ENCODE peak calls at places on chromosomes 5 and 9, in five cellular contexts. M, U, Y, V and F are unnamed samples.

GRCh38 chr5:170184007-170184687 is 48.6 kb upstream of the C5orf58 start:
- DNase-seq in U (peak), Y (peak), V (peak), M (peak), F (peak)

GRCh38 chr9:90942555-90942954 is 140.9 kb downstream of the SYK start:
- DNase-seq in Y (no peak), U (no peak), V (peak), M (peak), F (no peak)

GRCh38 chr9:132182609-132183073 is 20.8 kb downstream of the NTNG2 start:
- DNase-seq in V (no peak), U (no peak), Y (no peak), M (no peak), F (no peak)

GRCh38 chr9:74940600-74940999 is 12.1 kb downstream of the C9orf40 start:
- DNase-seq in M (peak), Y (no peak), V (no peak), U (no peak), F (no peak)

GRCh38 chr9:137252555-137253506 is 1.7 kb downstream of the STPG3 start:
- DNase-seq in M (no peak), Y (no peak), U (no peak), V (no peak), F (no peak)

GRCh38 chr9:112325127-112325526 is 8.3 kb downstream of the PTBP3 start:
- DNase-seq in Y (no peak), U (no peak), V (no peak), M (no peak), F (no peak)

GRCh38 chr9:129803679-129804065 is 688 bp downstream of the TOR1B start:
- DNase-seq in V (no peak), U (no peak), Y (no peak), M (peak), F (no peak)

GRCh38 chr5:132501961-132502931 is 11.7 kb upstream of the IRF1 start:
- DNase-seq in V (no peak), U (no peak), M (no peak), Y (no peak), F (no peak)

GRCh38 chr5:180135128-180135955 is 63.8 kb upstream of the RNF130 start:
- DNase-seq in U (no peak), M (peak), Y (peak), V (no peak), F (no peak)

GRCh38 chr5:78547171-78547570 is 101.4 kb downstream of the LHFPL2 start:
- DNase-seq in V (no peak), M (no peak), Y (peak), U (no peak), F (no peak)

GRCh38 chr9:109331353-109331752 is 10.5 kb upstream of the EPB41L4B start:
- DNase-seq in M (peak), U (peak), Y (peak), V (no peak), F (no peak)

GRCh38 chr5:79011219-79011836 is 26.2 kb upstream of the ARSB start:
- DNase-seq in U (no peak), M (peak), Y (peak), V (no peak), F (no peak)

GRCh38 chr9:101485873-101486692 is 47.6 kb upstream of the RNF20 start:
- DNase-seq in Y (peak), M (peak), U (peak), V (peak), F (no peak)

GRCh38 chr9:115200711-115201505 is 83.0 kb upstream of the TNC start:
- DNase-seq in M (no peak), U (no peak), V (no peak), Y (peak), F (no peak)

GRCh38 chr5:131589510-131590348 is 45.3 kb downstream of the RAPGEF6 start:
- DNase-seq in V (peak), Y (peak), M (peak), U (no peak), F (peak)

GRCh38 chr5:108380531-108381021 is 1.3 kb downstream of the FBXL17 start:
- DNase-seq in V (peak), Y (peak), U (peak), M (peak), F (peak)

GRCh38 chr5:143201589-143201988 is 201.9 kb downstream of the NR3C1 start:
- DNase-seq in U (no peak), M (peak), Y (peak), V (no peak), F (no peak)

DNA sequence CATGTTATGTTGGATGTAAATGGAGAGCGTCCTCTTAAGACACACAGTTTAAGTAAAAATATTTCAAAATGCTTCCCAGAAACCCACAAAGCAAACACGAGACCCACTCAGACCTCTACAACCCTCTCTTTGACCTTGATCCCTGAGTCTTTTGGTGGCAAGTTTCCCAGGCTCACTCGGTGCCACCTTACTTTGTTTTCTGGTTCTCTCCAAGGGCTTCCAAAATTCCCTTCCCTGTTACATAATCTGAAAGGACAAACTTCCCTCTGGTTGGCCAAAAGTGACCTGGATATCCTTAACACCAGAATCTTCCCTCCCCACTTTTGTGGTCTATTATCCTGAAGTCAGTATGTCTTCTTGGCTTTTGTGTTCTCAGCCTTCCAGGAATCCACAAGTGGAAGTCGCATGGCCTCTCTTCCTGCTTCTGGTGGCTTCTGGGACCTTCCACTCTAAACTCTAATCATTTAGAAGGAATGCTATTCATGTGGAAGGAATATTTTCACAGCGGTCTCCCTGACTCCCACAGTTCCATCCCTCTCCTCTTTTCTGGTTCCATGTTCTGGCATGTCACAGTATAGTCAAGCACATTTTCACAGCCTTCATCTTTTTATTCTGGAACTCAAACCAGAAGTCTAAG is 7.5 kb upstream of the RAI14 start:
- DNase-seq in V (no peak), U (no peak), Y (peak), M (no peak), F (no peak)
- TF ChIP-seq CTCF in V (no peak), U (no peak), Y (no peak), M (no peak), F (no peak)

GRCh38 chr9:116499434-116499833 is 187.7 kb upstream of the TRIM32 start:
- DNase-seq in V (no peak), Y (no peak), M (no peak), U (no peak), F (no peak)

GRCh38 chr9:116495725-116496124 is 191.4 kb upstream of the TRIM32 start:
- DNase-seq in U (no peak), M (no peak), V (no peak), Y (no peak), F (no peak)

GRCh38 chr9:116494815-116495634 is 192.1 kb upstream of the TRIM32 start:
- DNase-seq in U (no peak), Y (no peak), M (no peak), V (no peak), F (peak)

GRCh38 chr9:116496167-116496566 is 190.9 kb upstream of the TRIM32 start:
- DNase-seq in M (no peak), U (no peak), V (no peak), Y (no peak), F (no peak)

GRCh38 chr9:116497081-116497480 is 190.0 kb upstream of the TRIM32 start:
- DNase-seq in Y (peak), U (no peak), V (no peak), M (no peak), F (no peak)
- TF ChIP-seq CTCF in Y (peak), U (no peak), V (no peak), M (no peak), F (no peak)

GRCh38 chr9:134276463-134277245 is 49.6 kb upstream of the RXRA start:
- DNase-seq in V (no peak), M (no peak), Y (no peak), U (no peak), F (no peak)

GRCh38 chr9:134273647-134274046 is 52.6 kb upstream of the RXRA start:
- DNase-seq in U (no peak), Y (no peak), V (no peak), M (no peak), F (no peak)

GRCh38 chr9:134272302-134273023 is 53.8 kb upstream of the RXRA start:
- DNase-seq in V (no peak), U (no peak), M (no peak), Y (no peak), F (no peak)

GRCh38 chr9:134278286-134278685 is 48.0 kb upstream of the RXRA start:
- DNase-seq in M (no peak), V (no peak), Y (no peak), U (no peak), F (no peak)

GRCh38 chr9:134275379-134275778 is 50.9 kb upstream of the RXRA start:
- DNase-seq in U (no peak), Y (no peak), M (no peak), V (no peak), F (no peak)
- TF ChIP-seq CTCF in U (no peak), Y (no peak), M (no peak), V (no peak), F (no peak)

GRCh38 chr5:38825494-38825893 is 20.3 kb upstream of the OSMR start:
- DNase-seq in U (no peak), V (no peak), M (no peak), Y (peak), F (no peak)

GRCh38 chr5:38816083-38817030 is 29.5 kb upstream of the OSMR start:
- DNase-seq in Y (no peak), M (peak), U (no peak), V (no peak), F (no peak)

GRCh38 chr5:38823503-38823902 is 22.3 kb upstream of the OSMR start:
- DNase-seq in M (no peak), V (no peak), Y (no peak), U (no peak), F (no peak)

GRCh38 chr5:38824821-38825220 is 21.0 kb upstream of the OSMR start:
- DNase-seq in V (no peak), U (no peak), M (no peak), Y (no peak), F (no peak)

GRCh38 chr5:38821679-38822078 is 24.1 kb upstream of the OSMR start:
- DNase-seq in V (no peak), M (no peak), Y (no peak), U (no peak), F (no peak)
- TF ChIP-seq CTCF in V (no peak), M (no peak), Y (no peak), U (no peak), F (no peak)

GRCh38 chr5:177301503-177302165 is 1.9 kb downstream of the RAB24 start:
- DNase-seq in V (no peak), Y (no peak), U (no peak), M (peak), F (no peak)

GRCh38 chr5:177304392-177305119 is 957 bp downstream of the PRELID1 start:
- DNase-seq in M (peak), V (no peak), Y (peak), U (no peak), F (peak)

GRCh38 chr5:177303925-177304391 is 359 bp downstream of the PRELID1 start:
- DNase-seq in V (no peak), U (no peak), Y (no peak), M (no peak), F (no peak)

GRCh38 chr5:177302354-177303110 is 987 bp downstream of the RAB24 start:
- DNase-seq in Y (peak), M (no peak), V (no peak), U (no peak), F (no peak)

DNA sequence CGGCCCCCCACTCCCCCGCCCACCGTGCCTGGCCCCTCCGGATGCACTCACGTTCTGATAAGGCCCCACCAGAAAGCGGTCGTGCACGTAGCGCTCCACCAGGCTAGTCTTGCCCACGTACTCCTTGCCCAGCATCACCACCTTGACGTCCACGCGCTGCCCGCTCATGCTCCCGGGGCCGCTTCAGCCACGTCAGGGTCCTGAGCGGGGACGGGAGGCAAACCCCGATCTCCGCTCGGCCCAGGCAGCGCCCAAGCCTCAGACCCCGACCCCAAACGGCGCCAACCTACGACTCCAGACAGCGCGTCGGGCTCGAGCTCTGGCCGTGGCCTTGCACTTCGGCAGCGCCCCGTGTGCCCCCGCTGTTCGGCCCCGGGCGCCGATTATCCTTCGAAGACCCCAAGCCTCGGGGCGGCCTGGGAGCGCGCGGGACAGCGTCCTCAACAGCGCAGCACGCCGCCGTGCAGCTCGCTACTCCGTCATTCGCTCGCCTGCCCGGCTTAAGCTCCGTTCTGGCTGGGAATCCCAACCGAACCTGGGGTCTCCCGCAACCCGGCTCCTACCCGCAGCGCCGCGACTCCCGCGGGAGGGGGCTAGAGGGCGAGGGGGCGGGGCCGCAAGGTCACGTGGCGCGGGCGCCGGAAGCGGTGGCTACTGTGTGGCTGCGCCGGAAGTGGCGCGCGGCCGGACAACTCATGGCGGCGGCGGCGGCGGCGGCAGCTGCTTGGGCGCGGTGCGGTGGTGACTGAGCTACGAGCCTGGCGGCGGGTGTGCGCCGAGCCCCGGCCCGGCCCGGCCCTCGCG is at the start of the genes PRELID1 and RAB24:
- DNase-seq in V (peak), U (peak), M (peak), Y (peak), F (peak)
- TF ChIP-seq CTCF in V (peak), U (peak), M (no peak), Y (peak), F (peak)

DNA sequence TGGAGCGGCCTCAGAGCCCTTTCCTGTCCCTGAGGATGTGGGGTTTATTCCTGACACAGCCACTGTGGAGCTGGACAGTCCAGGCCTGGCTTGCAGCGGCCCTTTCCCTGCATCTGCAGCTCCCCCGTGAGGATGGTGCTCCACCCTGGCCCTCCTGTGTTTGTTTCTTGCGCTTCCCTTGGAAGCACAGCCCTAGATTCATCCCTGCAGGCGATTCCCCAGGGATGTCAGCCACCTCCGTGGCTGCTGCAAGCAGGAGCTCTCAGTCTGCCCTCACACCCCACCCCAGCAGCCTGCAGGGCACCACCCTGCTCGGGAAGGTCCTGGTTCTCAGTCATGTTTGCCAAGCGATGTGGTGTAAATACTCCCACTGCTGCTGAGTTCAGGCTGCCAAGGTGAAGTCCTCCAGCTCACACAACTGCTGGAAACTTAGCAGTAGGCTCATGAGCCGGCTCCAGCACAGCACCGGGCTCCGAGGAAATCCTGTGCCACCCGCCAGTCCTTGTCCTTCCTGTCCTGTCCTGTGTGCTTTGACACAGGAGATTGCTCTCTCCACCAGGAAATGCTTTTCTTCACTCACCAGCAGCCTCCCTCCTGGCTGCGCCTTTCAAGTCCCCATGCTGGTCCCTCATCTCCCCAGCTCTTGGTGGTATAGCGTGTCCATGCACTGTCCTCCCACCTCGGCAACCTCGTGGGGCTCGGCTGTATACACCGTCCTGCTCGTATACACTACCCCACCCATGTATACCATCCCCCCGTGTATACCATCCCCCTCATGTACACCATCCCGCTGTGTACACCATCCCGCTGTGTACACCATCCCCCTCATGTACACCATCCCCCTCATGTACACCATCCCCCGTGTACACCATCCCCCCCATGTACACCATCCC is 16.2 kb downstream of the ROPN1L start:
- DNase-seq in V (no peak), Y (peak), M (no peak), U (peak), F (no peak)
- TF ChIP-seq CTCF in V (no peak), Y (peak), M (no peak), U (peak), F (no peak)

GRCh38 chr5:81519217-81519905 is 125.4 kb upstream of the ACOT12 start:
- DNase-seq in U (no peak), Y (no peak), M (no peak), V (peak), F (no peak)

GRCh38 chr5:81513468-81513867 is 119.5 kb upstream of the ACOT12 start:
- DNase-seq in Y (no peak), V (no peak), U (no peak), M (no peak), F (no peak)

GRCh38 chr5:81517462-81517861 is 123.5 kb upstream of the ACOT12 start:
- DNase-seq in U (no peak), M (no peak), V (no peak), Y (peak), F (no peak)

GRCh38 chr5:81513982-81514381 is 120.0 kb upstream of the ACOT12 start:
- DNase-seq in U (no peak), V (no peak), Y (peak), M (no peak), F (no peak)
- TF ChIP-seq CTCF in U (peak), V (peak), Y (peak), M (peak), F (no peak)

DNA sequence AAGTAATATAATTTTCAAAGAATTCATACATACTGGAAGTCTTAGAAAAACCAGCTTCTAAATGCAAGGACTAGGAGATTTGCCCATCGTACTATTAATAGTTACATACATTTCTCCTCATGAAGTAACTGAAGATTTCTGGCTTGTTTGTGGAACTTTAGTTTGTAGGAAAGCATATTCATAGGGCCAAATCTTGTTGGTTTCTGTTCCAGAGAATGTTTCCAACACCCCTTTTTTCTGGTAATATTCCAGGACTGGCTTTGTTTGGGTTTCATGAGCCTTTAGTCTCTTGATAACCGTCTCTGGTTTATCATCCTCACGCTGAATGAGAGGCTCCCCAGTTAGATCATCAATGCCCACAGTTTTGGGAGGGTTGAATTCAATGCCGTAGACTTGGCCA is 66.3 kb upstream of the TJP2 start:
- DNase-seq in U (no peak), Y (no peak), M (no peak), V (no peak), F (no peak)
- TF ChIP-seq CTCF in U (no peak), Y (no peak), M (no peak), V (no peak), F (no peak)

DNA sequence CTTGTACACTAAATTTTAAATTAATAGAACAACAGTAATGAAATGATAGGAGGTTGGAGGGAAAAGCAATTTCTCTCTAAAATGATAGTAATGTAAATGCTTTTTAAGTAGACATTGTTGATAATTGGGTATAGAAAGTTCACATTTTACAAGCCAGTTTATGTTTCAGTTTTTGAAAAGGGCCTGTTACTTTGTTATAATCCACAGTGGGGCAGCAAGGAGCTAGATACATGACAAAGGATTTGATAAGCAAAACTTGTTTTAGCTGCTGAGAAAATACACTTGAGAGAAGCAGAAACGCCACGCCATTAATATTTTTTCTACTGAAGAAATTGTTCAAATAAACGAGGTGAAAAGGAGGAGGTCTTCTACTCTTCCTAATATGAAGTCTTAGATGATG is 30.2 kb downstream of the SREK1 start:
- DNase-seq in V (no peak), U (no peak), Y (peak), M (no peak), F (no peak)
- TF ChIP-seq CTCF in V (no peak), U (peak), Y (peak), M (peak), F (no peak)

GRCh38 chr9:95044731-95045508 is 272.6 kb downstream of the FANCC start:
- DNase-seq in V (no peak), M (no peak), U (peak), Y (no peak), F (no peak)
- TF ChIP-seq CTCF in V (no peak), M (no peak), U (peak), Y (no peak), F (no peak)